ENCODE peak calls at places on chromosomes 4 and X, in ten cellular contexts. Y, J, T, Q, A, L, I, N, H and X are unnamed samples. For H3K27me3, the result is how much of the 10 kb centered on the place peaks cover.

GRCh38 chr4:119672086-119672485 is 43.5 kb upstream of the PDE5A start:
- DNase-seq in Y (no peak), J (no peak), T (no peak), Q (no peak), A (no peak), L (no peak), I (no peak), N (no peak), H (no peak), X (no peak)

GRCh38 chr4:137583650-137584049 is 51.4 kb upstream of the PCDH18 start:
- DNase-seq in Y (no peak), J (no peak), T (no peak), Q (no peak), A (no peak), L (no peak), I (no peak), N (no peak), H (no peak), X (no peak)

GRCh38 chr4:3824521-3825270 is 58.5 kb downstream of the ADRA2C start:
- DNase-seq in Y (no peak), J (no peak), T (no peak), Q (no peak), A (no peak), L (no peak), I (no peak), N (no peak), H (no peak), X (no peak)

GRCh38 chrX:21354725-21355124 is 19.5 kb upstream of the CNKSR2 start:
- DNase-seq in Y (no peak), J (no peak), T (no peak), Q (no peak), A (no peak), L (no peak), I (peak), N (no peak), H (no peak), X (no peak)

GRCh38 chr4:2792711-2793577 is at the start of gene SH3BP2:
- DNase-seq in Y (peak), J (peak), T (peak), Q (no peak), A (peak), L (no peak), I (peak), N (peak), H (peak), X (peak)

GRCh38 chr4:55512922-55513571 is 33.7 kb downstream of the CLOCK start:
- DNase-seq in Y (no peak), J (no peak), T (no peak), Q (no peak), A (no peak), L (no peak), I (peak), N (no peak), H (no peak), X (no peak)

GRCh38 chr4:60463846-60464502 is 736.2 kb upstream of the ADGRL3 start:
- DNase-seq in Y (no peak), J (no peak), T (no peak), Q (no peak), A (no peak), L (no peak), I (peak), N (no peak), H (no peak), X (no peak)

GRCh38 chr4:139609647-139610046 is 53.6 kb upstream of the SETD7 start:
- DNase-seq in Y (no peak), J (no peak), T (no peak), Q (no peak), A (no peak), L (no peak), I (no peak), N (no peak), H (no peak), X (no peak)

GRCh38 chr4:86894465-86894864 is 2.2 kb upstream of the C4orf36 start:
- DNase-seq in Y (no peak), J (no peak), T (no peak), Q (no peak), A (no peak), L (no peak), I (no peak), N (no peak), H (no peak), X (no peak)

GRCh38 chr4:179766938-179767337 is 2324.7 kb upstream of the AGA start:
- DNase-seq in Y (no peak), J (no peak), T (no peak), Q (no peak), A (no peak), L (no peak), I (no peak), N (no peak), H (no peak), X (no peak)

GRCh38 chr4:106034751-106035150 is 139.5 kb downstream of the NPNT start:
- DNase-seq in Y (no peak), J (no peak), T (no peak), Q (no peak), A (no peak), L (no peak), I (no peak), N (no peak), H (no peak), X (no peak)

GRCh38 chrX:15143050-15143824 is 126.6 kb downstream of the ASB9 start:
- DNase-seq in Y (peak), J (peak), T (no peak), Q (no peak), A (peak), L (no peak), I (peak), N (peak), H (peak), X (no peak)

GRCh38 chr4:183828839-183829238 is 76.3 kb upstream of the STOX2 start:
- DNase-seq in Y (no peak), J (no peak), T (no peak), Q (no peak), A (no peak), L (no peak), I (no peak), N (no peak), H (no peak), X (no peak)

GRCh38 chr4:39367166-39367565 is 1.0 kb upstream of the RFC1 start:
- DNase-seq in Y (no peak), J (no peak), T (no peak), Q (no peak), A (no peak), L (no peak), I (peak), N (no peak), H (no peak), X (no peak)

GRCh38 chr4:88600129-88600849 is 8.0 kb downstream of the HERC3 start:
- DNase-seq in Y (no peak), J (no peak), T (no peak), Q (no peak), A (no peak), L (no peak), I (no peak), N (no peak), H (no peak), X (no peak)

GRCh38 chr4:85807247-85807915 is 332.4 kb downstream of the ARHGAP24 start:
- DNase-seq in Y (no peak), J (no peak), T (no peak), Q (no peak), A (no peak), L (no peak), I (no peak), N (no peak), H (no peak), X (no peak)

GRCh38 chr4:22504931-22505330 is 10.9 kb downstream of the ADGRA3 start:
- DNase-seq in Y (no peak), J (no peak), T (no peak), Q (no peak), A (no peak), L (peak), I (no peak), N (no peak), H (no peak), X (no peak)

GRCh38 chrX:65751511-65751910 is 84.1 kb downstream of the MSN start:
- DNase-seq in Y (no peak), J (no peak), T (no peak), Q (no peak), A (no peak), L (no peak), I (no peak), N (no peak), H (no peak), X (no peak)

GRCh38 chr4:138979742-138980141 is 35.8 kb upstream of the NOCT start:
- DNase-seq in Y (no peak), J (no peak), T (no peak), Q (no peak), A (no peak), L (no peak), I (no peak), N (no peak), H (no peak), X (no peak)

GRCh38 chrX:112819013-112819635 is 21.5 kb downstream of the AMOT start:
- DNase-seq in Y (no peak), J (no peak), T (no peak), Q (no peak), A (no peak), L (no peak), I (no peak), N (no peak), H (no peak), X (no peak)

GRCh38 chr4:158121203-158121586 is 51.6 kb downstream of the GASK1B start:
- DNase-seq in Y (no peak), J (no peak), T (peak), Q (no peak), A (no peak), L (no peak), I (peak), N (no peak), H (peak), X (no peak)

GRCh38 chrX:40471965-40472648 is 108.7 kb upstream of the ATP6AP2 start:
- DNase-seq in Y (peak), J (peak), T (peak), Q (peak), A (peak), L (no peak), I (peak), N (peak), H (peak), X (no peak)

GRCh38 chrX:143570747-143571146 is 53.5 kb upstream of the SPANXN3 start:
- DNase-seq in Y (no peak), J (no peak), T (no peak), Q (no peak), A (no peak), L (no peak), I (no peak), N (no peak), H (no peak), X (no peak)

GRCh38 chr4:78069309-78069708 is 12.2 kb downstream of the FRAS1 start:
- DNase-seq in Y (no peak), J (no peak), T (no peak), Q (no peak), A (no peak), L (no peak), I (no peak), N (no peak), H (no peak), X (no peak)

GRCh38 chr4:176163041-176163440 is 32.3 kb downstream of the SPATA4 start:
- DNase-seq in Y (no peak), J (no peak), T (no peak), Q (no peak), A (no peak), L (no peak), I (no peak), N (no peak), H (no peak), X (no peak)

GRCh38 chr4:41454393-41454792 is 83.6 kb upstream of the LIMCH1 start:
- DNase-seq in Y (no peak), J (no peak), T (no peak), Q (no peak), A (no peak), L (no peak), I (no peak), N (no peak), H (no peak), X (no peak)

GRCh38 chrX:147736045-147736444 is 175.7 kb upstream of the FMR1 start:
- DNase-seq in Y (no peak), J (no peak), T (no peak), Q (no peak), A (no peak), L (no peak), I (no peak), N (no peak), H (no peak), X (no peak)

GRCh38 chrX:136369377-136369776 is 68.6 kb downstream of the ADGRG4 start:
- DNase-seq in Y (no peak), J (no peak), T (no peak), Q (no peak), A (no peak), L (no peak), I (no peak), N (no peak), H (no peak), X (no peak)

GRCh38 chr4:94758141-94758699 is 465 bp downstream of the BMPR1B start:
- DNase-seq in Y (peak), J (peak), T (peak), Q (no peak), A (no peak), L (no peak), I (no peak), N (peak), H (peak), X (no peak)

GRCh38 chr4:155568641-155569040 is 98.0 kb upstream of the GUCY1A1 start:
- DNase-seq in Y (no peak), J (no peak), T (no peak), Q (no peak), A (no peak), L (no peak), I (no peak), N (no peak), H (no peak), X (no peak)

GRCh38 chr4:879730-880079 is 52.4 kb downstream of the GAK start:
- DNase-seq in Y (no peak), J (no peak), T (no peak), Q (peak), A (no peak), L (no peak), I (no peak), N (no peak), H (no peak), X (no peak)

GRCh38 chrX:17736856-17737706 is at the start of gene SCML1:
- DNase-seq in Y (peak), J (peak), T (peak), Q (peak), A (peak), L (peak), I (peak), N (peak), H (peak), X (peak)

DNA sequence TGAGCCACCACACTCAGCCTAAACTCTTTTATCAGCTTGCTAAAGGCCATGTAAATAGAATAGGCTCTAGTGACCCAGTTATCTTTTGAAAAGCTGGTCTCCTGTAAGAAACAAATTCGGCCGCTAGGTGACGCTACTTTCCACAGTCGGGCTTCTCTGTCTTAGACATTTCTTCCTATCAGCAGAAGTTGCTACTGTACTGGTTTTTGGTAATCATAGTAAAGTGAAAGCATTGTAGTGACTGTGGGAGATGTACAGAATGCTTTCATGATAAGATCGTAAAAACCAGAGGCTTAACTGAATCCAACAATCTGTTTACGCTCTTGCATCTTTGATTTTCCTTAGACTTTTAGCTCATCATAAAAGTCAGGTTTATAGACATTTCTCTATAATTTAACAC is 82.6 kb downstream of the GK start:
- DNase-seq in Y (peak), J (peak), T (no peak), Q (peak), A (peak), L (no peak), I (peak), N (peak), H (peak), X (no peak)
- TF ChIP-seq EP300 in Y (no peak), J (no peak), T (no peak), Q (no peak), A (no peak), L (no peak), I (no peak), N (no peak), H (no peak), X (no peak)

DNA sequence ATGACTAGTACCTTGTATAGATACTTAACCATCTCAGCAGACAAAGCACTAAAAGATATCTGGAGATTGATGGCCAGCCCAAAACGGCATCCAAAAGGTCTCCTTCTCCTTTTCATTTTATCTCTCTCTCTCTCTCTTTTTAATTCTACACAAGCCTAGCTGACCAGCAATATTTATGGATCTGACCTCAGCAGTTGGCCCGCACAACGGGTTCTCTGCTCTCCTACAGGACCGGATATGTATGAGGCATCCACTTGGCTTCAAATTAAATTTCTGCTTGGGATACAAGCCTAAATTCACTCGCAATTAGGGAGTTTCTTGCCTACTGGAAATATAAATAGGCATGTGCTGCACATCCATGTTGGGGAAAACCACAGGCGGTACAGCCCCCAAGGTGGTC is 22.5 kb upstream of the CT55 start:
- DNase-seq in Y (no peak), J (no peak), T (no peak), Q (no peak), A (no peak), L (no peak), I (no peak), N (no peak), H (no peak), X (no peak)
- H3K27me3 ChIP-seq in Y (under half), J (under half), T (under half), Q (under half), A (under half), L (under half), I (under half), N (under half), H (under half), X (under half)

DNA sequence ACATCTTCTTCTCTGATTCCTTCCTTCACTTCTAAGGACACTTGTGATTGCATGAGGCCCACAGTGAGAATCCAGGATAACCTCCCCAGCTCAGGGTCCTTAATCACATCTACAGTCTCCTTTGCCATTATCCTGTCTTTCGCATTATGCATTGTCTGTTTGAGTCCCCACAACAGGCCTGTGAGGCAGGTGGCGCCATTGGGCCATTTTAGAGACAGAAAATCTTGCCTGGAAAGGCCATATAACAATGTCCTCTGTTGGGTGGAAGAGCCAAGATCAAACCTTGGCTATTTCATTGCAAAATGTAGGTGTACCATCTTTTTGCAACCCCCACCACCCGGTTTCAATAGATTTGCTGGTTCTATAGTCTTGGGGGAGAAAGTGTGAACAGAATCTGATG is 11.8 kb upstream of the DCUN1D4 start:
- DNase-seq in Y (peak), J (peak), T (peak), Q (no peak), A (peak), L (no peak), I (peak), N (peak), H (peak), X (no peak)
- TF ChIP-seq EP300 in Y (no peak), J (no peak), T (no peak), Q (no peak), A (no peak), L (no peak), I (no peak), N (no peak), H (no peak), X (no peak)

GRCh38 chr4:102440498-102440897 is 60.7 kb upstream of the NFKB1 start:
- DNase-seq in Y (no peak), J (no peak), T (no peak), Q (no peak), A (no peak), L (no peak), I (no peak), N (no peak), H (no peak), X (no peak)
- H3K27me3 ChIP-seq in Y (under half), J (under half), T (under half), Q (under half), A (under half), L (under half), I (under half), N (under half), H (under half), X (under half)

DNA sequence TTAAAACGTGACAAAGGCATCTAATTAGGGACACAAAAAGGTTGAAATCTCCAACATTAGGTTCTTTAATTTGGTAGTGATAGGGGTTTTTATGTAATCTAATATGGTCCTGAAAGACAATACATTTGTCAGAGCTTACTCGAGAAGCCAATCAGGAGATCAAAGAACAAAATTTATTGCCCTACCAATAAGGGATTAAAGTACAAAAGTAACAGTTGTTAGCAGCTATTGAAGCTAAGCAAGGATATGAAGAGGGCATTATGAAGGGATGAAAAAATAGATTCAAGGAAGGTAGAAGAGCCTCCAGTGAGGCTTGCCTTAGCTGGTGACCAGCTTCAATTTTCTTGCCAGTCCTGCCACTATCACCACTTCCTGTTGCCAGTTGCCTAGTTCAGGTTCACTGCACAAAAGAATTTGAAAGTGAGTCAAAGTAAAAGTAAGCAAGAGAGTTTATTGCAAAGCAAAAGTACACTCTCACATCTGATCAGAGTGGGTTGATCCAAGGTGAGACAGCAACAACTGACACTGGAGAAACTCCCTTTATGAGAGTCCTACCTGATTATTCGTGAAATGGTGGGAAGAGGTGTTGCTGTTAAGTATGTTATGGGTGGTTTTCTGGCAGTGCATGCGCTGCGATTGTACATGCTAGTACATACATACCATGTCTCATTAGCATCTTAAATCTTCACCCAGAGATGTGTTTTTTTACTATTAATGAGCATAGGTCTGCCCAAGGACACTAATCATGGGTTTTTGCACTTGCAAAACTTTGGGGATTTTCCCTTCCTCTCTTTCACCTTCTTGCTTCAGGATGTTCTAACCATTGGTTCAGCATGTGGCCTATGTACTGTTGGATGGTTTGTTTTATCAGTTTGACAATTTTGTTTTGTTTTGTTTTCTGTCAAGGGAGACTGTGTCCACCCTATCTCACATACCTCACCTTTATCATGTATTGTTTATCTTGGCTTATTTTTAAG is 263.2 kb upstream of the ITM2A start:
- DNase-seq in Y (no peak), J (no peak), T (no peak), Q (peak), A (no peak), L (no peak), I (no peak), N (no peak), H (no peak), X (no peak)
- TF ChIP-seq EP300 in Y (no peak), J (no peak), T (no peak), Q (no peak), A (no peak), L (no peak), I (no peak), N (no peak), H (no peak), X (no peak)

DNA sequence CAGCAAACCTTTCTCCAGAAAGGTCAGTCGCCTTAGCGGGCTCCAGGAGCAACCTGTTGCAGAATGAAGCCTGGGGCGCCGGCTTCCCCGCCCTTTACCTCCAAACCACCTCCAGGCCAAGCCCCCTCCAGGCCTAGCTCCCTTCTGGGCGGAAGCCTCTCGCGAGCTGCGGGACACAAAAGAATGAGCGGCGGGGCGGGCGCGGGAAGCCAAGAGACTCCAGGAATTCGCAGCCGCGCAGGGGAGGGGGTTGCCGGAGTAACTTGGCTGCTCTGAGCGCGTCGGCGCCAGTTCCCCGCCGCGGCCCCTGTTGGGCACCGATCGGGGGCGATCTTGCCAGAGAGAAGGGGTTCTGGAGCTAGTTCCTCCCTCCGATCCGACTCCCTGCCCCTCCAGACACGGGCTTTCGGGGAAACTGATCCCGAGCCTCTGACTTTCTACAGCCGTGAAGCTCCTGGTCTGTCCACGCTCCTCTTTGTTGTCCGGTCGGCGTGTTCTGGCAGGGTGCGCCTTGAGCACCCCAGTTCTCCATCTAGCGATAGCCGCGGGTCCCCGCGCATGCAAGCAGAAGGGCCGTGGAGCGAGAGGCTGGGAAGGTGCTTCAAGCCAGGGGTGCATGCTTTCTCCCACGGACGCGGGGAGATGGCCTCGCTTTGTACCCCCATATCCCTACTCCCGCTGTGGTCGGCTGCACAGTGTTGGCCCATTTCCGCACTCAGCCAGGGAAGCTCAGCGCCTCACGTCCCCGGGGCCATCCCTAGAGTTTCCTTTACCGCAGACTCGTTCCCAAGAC is 1.2 kb downstream of the PROM1 start:
- DNase-seq in Y (peak), J (peak), T (no peak), Q (no peak), A (no peak), L (peak), I (peak), N (peak), H (no peak), X (no peak)
- H3K27me3 ChIP-seq in Y (under half), J (under half), T (under half), Q (under half), A (half or more), L (under half), I (under half), N (under half), H (under half), X (half or more)